ENCODE peak calls at places on chromosomes 13 and 19, in six cellular contexts. One of them, this sample, is unnamed.

GRCh38 chr19:6424190-6424938 is at the start of gene KHSRP:
- DNase-seq in CD8-positive, alpha-beta T cell: peak; percentile 38
- DNase-seq in AG04449: no peak
- DNase-seq in mammary epithelial cell: no peak
- DNase-seq in fibroblast of villous mesenchyme: no peak
- DNase-seq in fibroblast of pulmonary artery: no peak
- DNase-seq in this sample: no peak

GRCh38 chr19:55838906-55839305 is 2.6 kb downstream of the NLRP4 start:
- DNase-seq in CD8-positive, alpha-beta T cell: no peak
- DNase-seq in AG04449: no peak
- DNase-seq in mammary epithelial cell: no peak
- DNase-seq in fibroblast of villous mesenchyme: no peak
- DNase-seq in fibroblast of pulmonary artery: no peak
- DNase-seq in this sample: no peak

GRCh38 chr19:5983367-5983955 is 5.5 kb upstream of the RANBP3 start:
- DNase-seq in CD8-positive, alpha-beta T cell: no peak
- DNase-seq in AG04449: no peak
- DNase-seq in mammary epithelial cell: no peak
- DNase-seq in fibroblast of villous mesenchyme: peak; percentile 29
- DNase-seq in fibroblast of pulmonary artery: peak; percentile 54
- DNase-seq in this sample: no peak

GRCh38 chr19:48967346-48968178 is 2.5 kb downstream of the FTL start:
- DNase-seq in CD8-positive, alpha-beta T cell: no peak
- DNase-seq in AG04449: no peak
- DNase-seq in mammary epithelial cell: no peak
- DNase-seq in fibroblast of villous mesenchyme: peak; percentile 81
- DNase-seq in fibroblast of pulmonary artery: peak; percentile 90
- DNase-seq in this sample: peak; percentile 92

GRCh38 chr13:51844862-51845573 is at the start of gene TMEM272:
- DNase-seq in CD8-positive, alpha-beta T cell: peak; percentile 35
- DNase-seq in AG04449: no peak
- DNase-seq in mammary epithelial cell: no peak
- DNase-seq in fibroblast of villous mesenchyme: peak; percentile 28
- DNase-seq in fibroblast of pulmonary artery: peak; percentile 45
- DNase-seq in this sample: no peak

GRCh38 chr13:108917581-108917980 is 288.2 kb downstream of the MYO16 start:
- DNase-seq in CD8-positive, alpha-beta T cell: no peak
- DNase-seq in AG04449: peak; percentile 17
- DNase-seq in mammary epithelial cell: no peak
- DNase-seq in fibroblast of villous mesenchyme: peak; percentile 71
- DNase-seq in fibroblast of pulmonary artery: peak; percentile 49
- DNase-seq in this sample: no peak

GRCh38 chr19:57512845-57513244 is 13.1 kb downstream of the ZNF773 start:
- DNase-seq in CD8-positive, alpha-beta T cell: no peak
- DNase-seq in AG04449: no peak
- DNase-seq in mammary epithelial cell: no peak
- DNase-seq in fibroblast of villous mesenchyme: peak; percentile 18
- DNase-seq in fibroblast of pulmonary artery: peak; percentile 40
- DNase-seq in this sample: no peak

GRCh38 chr19:13781547-13781946 is 7.3 kb downstream of the C19orf53 start:
- DNase-seq in CD8-positive, alpha-beta T cell: no peak
- DNase-seq in AG04449: no peak
- DNase-seq in mammary epithelial cell: peak; percentile 63
- DNase-seq in fibroblast of villous mesenchyme: peak; percentile 86
- DNase-seq in fibroblast of pulmonary artery: peak; percentile 90
- DNase-seq in this sample: no peak

GRCh38 chr13:95319551-95320274 is 18.5 kb upstream of the ABCC4 start:
- DNase-seq in CD8-positive, alpha-beta T cell: no peak
- DNase-seq in AG04449: no peak
- DNase-seq in mammary epithelial cell: no peak
- DNase-seq in fibroblast of villous mesenchyme: no peak
- DNase-seq in fibroblast of pulmonary artery: peak; percentile 42
- DNase-seq in this sample: no peak

GRCh38 chr13:25762288-25762687 is 289.5 kb downstream of the SHISA2 start:
- DNase-seq in CD8-positive, alpha-beta T cell: no peak
- DNase-seq in AG04449: no peak
- DNase-seq in mammary epithelial cell: no peak
- DNase-seq in fibroblast of villous mesenchyme: no peak
- DNase-seq in fibroblast of pulmonary artery: no peak
- DNase-seq in this sample: no peak

GRCh38 chr13:107650081-107650701 is 565.1 kb downstream of the LIG4 start:
- DNase-seq in CD8-positive, alpha-beta T cell: no peak
- DNase-seq in AG04449: no peak
- DNase-seq in mammary epithelial cell: peak; percentile 1
- DNase-seq in fibroblast of villous mesenchyme: peak; percentile 66
- DNase-seq in fibroblast of pulmonary artery: peak; percentile 60
- DNase-seq in this sample: no peak

GRCh38 chr13:44044544-44045178 is 165.0 kb downstream of the LACC1 start:
- DNase-seq in CD8-positive, alpha-beta T cell: no peak
- DNase-seq in AG04449: no peak
- DNase-seq in mammary epithelial cell: no peak
- DNase-seq in fibroblast of villous mesenchyme: no peak
- DNase-seq in fibroblast of pulmonary artery: no peak
- DNase-seq in this sample: no peak

GRCh38 chr19:14027856-14028450 is at the start of gene RLN3:
- DNase-seq in CD8-positive, alpha-beta T cell: no peak
- DNase-seq in AG04449: no peak
- DNase-seq in mammary epithelial cell: no peak
- DNase-seq in fibroblast of villous mesenchyme: no peak
- DNase-seq in fibroblast of pulmonary artery: no peak
- DNase-seq in this sample: no peak

GRCh38 chr13:100508996-100509395 is 79.6 kb downstream of the GGACT start:
- DNase-seq in CD8-positive, alpha-beta T cell: no peak
- DNase-seq in AG04449: no peak
- DNase-seq in mammary epithelial cell: no peak
- DNase-seq in fibroblast of villous mesenchyme: peak; percentile 70
- DNase-seq in fibroblast of pulmonary artery: no peak
- DNase-seq in this sample: no peak

GRCh38 chr13:51223284-51224270 is 1.4 kb downstream of the FAM124A start:
- DNase-seq in CD8-positive, alpha-beta T cell: no peak
- DNase-seq in AG04449: no peak
- DNase-seq in mammary epithelial cell: no peak
- DNase-seq in fibroblast of villous mesenchyme: no peak
- DNase-seq in fibroblast of pulmonary artery: no peak
- DNase-seq in this sample: no peak

GRCh38 chr19:7636691-7637373 is at the start of gene STXBP2:
- DNase-seq in CD8-positive, alpha-beta T cell: peak; percentile 92
- DNase-seq in AG04449: no peak
- DNase-seq in mammary epithelial cell: peak; percentile 73
- DNase-seq in fibroblast of villous mesenchyme: peak; percentile 48
- DNase-seq in fibroblast of pulmonary artery: peak; percentile 42
- DNase-seq in this sample: peak; percentile 84

GRCh38 chr19:11563530-11563929 is 4.5 kb upstream of the ELOF1 start:
- DNase-seq in CD8-positive, alpha-beta T cell: no peak
- DNase-seq in AG04449: no peak
- DNase-seq in mammary epithelial cell: no peak
- DNase-seq in fibroblast of villous mesenchyme: no peak
- DNase-seq in fibroblast of pulmonary artery: no peak
- DNase-seq in this sample: no peak

GRCh38 chr19:11556634-11557420 is 2.2 kb downstream of the ELOF1 start:
- DNase-seq in CD8-positive, alpha-beta T cell: no peak
- DNase-seq in AG04449: no peak
- DNase-seq in mammary epithelial cell: no peak
- DNase-seq in fibroblast of villous mesenchyme: no peak
- DNase-seq in fibroblast of pulmonary artery: no peak
- DNase-seq in this sample: no peak

GRCh38 chr19:11555246-11555645 is 3.8 kb downstream of the ELOF1 start:
- DNase-seq in CD8-positive, alpha-beta T cell: no peak
- DNase-seq in AG04449: no peak
- DNase-seq in mammary epithelial cell: no peak
- DNase-seq in fibroblast of villous mesenchyme: no peak
- DNase-seq in fibroblast of pulmonary artery: no peak
- DNase-seq in this sample: no peak

GRCh38 chr19:11560404-11560988 is 1.5 kb upstream of the ELOF1 start:
- DNase-seq in CD8-positive, alpha-beta T cell: peak; percentile 68
- DNase-seq in AG04449: no peak
- DNase-seq in mammary epithelial cell: peak; percentile 39
- DNase-seq in fibroblast of villous mesenchyme: peak; percentile 76
- DNase-seq in fibroblast of pulmonary artery: peak; percentile 80
- DNase-seq in this sample: peak; percentile 69

GRCh38 chr19:11558881-11559828 is at the start of gene ELOF1:
- DNase-seq in CD8-positive, alpha-beta T cell: peak; percentile 97
- DNase-seq in AG04449: peak; percentile 79
- DNase-seq in mammary epithelial cell: peak; percentile 97
- DNase-seq in fibroblast of villous mesenchyme: peak; percentile 98
- DNase-seq in fibroblast of pulmonary artery: peak; percentile 98
- DNase-seq in this sample: peak; percentile 98
- TF ChIP-seq CTCF in CD8-positive, alpha-beta T cell: no peak
- TF ChIP-seq CTCF in AG04449: peak; percentile 37
- TF ChIP-seq CTCF in mammary epithelial cell: no peak
- TF ChIP-seq CTCF in fibroblast of villous mesenchyme: peak; percentile 39
- TF ChIP-seq CTCF in fibroblast of pulmonary artery: peak; percentile 15
- TF ChIP-seq CTCF in this sample: no peak

DNA sequence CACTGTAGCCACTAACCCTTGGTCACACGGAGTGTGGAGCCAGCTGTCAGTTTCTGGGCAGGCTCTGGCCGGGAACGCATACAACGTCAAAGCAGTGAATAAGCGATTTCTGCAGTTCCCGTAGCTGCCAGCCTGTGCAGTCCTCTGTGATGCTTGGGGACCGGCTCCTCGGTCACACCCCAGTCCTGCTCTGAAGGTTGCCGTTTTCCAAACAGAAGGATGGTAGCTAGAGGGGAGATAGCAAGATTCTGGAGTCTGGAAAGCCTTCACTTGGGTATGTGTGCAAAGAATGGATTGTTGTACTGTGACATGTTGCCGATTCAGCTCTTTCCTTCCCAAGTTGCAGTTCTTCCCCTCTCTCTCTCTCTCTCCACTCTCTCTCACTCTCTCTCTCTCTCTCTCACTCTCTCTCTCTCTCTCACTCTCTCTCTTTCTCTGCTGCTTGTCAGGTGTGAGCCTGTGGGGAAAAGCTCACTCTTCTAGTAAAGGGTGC is 38.7 kb upstream of the C1QTNF9 start:
- DNase-seq in CD8-positive, alpha-beta T cell: peak; percentile 70
- DNase-seq in AG04449: no peak
- DNase-seq in mammary epithelial cell: peak; percentile 28
- DNase-seq in fibroblast of villous mesenchyme: peak; percentile 64
- DNase-seq in fibroblast of pulmonary artery: peak; percentile 47
- DNase-seq in this sample: peak; percentile 85
- TF ChIP-seq CTCF in CD8-positive, alpha-beta T cell: no peak
- TF ChIP-seq CTCF in AG04449: no peak
- TF ChIP-seq CTCF in mammary epithelial cell: no peak
- TF ChIP-seq CTCF in fibroblast of villous mesenchyme: no peak
- TF ChIP-seq CTCF in fibroblast of pulmonary artery: no peak
- TF ChIP-seq CTCF in this sample: no peak

DNA sequence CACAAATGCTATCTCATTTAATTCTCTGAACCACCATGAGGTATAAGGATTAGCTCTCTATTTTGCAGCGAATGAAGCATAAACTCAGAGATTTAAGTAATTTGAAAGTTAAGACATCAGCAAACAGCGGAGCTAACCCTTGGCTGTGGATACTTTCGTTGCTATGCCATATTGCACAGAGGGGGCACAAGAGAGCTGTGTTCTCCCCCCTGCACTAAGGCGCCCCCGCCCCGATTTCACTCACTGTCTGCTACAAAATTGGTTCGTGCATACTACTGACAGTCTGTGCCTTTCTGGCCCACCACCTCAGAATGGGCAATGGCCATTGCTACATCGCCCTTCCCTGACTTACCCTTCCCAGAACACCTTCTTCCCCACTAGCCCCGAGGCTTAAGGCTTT is 105.7 kb upstream of the OBI1 start:
- DNase-seq in CD8-positive, alpha-beta T cell: no peak
- DNase-seq in AG04449: no peak
- DNase-seq in mammary epithelial cell: no peak
- DNase-seq in fibroblast of villous mesenchyme: no peak
- DNase-seq in fibroblast of pulmonary artery: no peak
- DNase-seq in this sample: no peak
- TF ChIP-seq CTCF in CD8-positive, alpha-beta T cell: no peak
- TF ChIP-seq CTCF in AG04449: no peak
- TF ChIP-seq CTCF in mammary epithelial cell: no peak
- TF ChIP-seq CTCF in fibroblast of villous mesenchyme: no peak
- TF ChIP-seq CTCF in fibroblast of pulmonary artery: no peak
- TF ChIP-seq CTCF in this sample: no peak

GRCh38 chr19:50909240-50910070 is 1.7 kb downstream of the KLK4 start:
- DNase-seq in CD8-positive, alpha-beta T cell: no peak
- DNase-seq in AG04449: no peak
- DNase-seq in mammary epithelial cell: peak; percentile 39
- DNase-seq in fibroblast of villous mesenchyme: no peak
- DNase-seq in fibroblast of pulmonary artery: peak; percentile 13
- DNase-seq in this sample: no peak

GRCh38 chr19:50908311-50908710 is 2.9 kb downstream of the KLK4 start:
- DNase-seq in CD8-positive, alpha-beta T cell: no peak
- DNase-seq in AG04449: no peak
- DNase-seq in mammary epithelial cell: no peak
- DNase-seq in fibroblast of villous mesenchyme: no peak
- DNase-seq in fibroblast of pulmonary artery: no peak
- DNase-seq in this sample: no peak

GRCh38 chr19:50902640-50903039 is 8.6 kb downstream of the KLK4 start:
- DNase-seq in CD8-positive, alpha-beta T cell: no peak
- DNase-seq in AG04449: no peak
- DNase-seq in mammary epithelial cell: no peak
- DNase-seq in fibroblast of villous mesenchyme: no peak
- DNase-seq in fibroblast of pulmonary artery: no peak
- DNase-seq in this sample: no peak

GRCh38 chr19:50910722-50911121 is 473 bp downstream of the KLK4 start:
- DNase-seq in CD8-positive, alpha-beta T cell: no peak
- DNase-seq in AG04449: no peak
- DNase-seq in mammary epithelial cell: no peak
- DNase-seq in fibroblast of villous mesenchyme: no peak
- DNase-seq in fibroblast of pulmonary artery: no peak
- DNase-seq in this sample: no peak

DNA sequence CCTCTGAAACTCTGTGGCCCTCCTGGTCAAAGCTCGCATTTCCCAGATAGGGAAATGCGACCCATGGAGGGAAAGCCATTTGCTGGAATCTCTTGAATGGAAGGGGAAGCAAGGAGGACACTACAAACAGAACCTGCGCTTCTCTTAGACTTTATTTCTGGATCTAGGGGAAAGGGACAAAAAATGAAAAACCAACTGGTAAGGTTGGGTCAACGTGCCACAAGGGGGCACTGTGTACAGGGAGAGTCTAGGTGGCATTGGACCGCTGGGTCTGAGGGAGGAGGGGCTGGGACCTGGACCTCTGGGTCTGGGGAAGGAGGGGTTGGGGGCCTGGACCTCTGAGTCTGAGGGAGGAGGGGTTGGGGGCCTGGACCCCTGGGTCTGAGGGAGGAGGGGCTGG is 5.0 kb downstream of the KLK4 start:
- DNase-seq in CD8-positive, alpha-beta T cell: no peak
- DNase-seq in AG04449: no peak
- DNase-seq in mammary epithelial cell: no peak
- DNase-seq in fibroblast of villous mesenchyme: no peak
- DNase-seq in fibroblast of pulmonary artery: peak; percentile 21
- DNase-seq in this sample: no peak
- TF ChIP-seq CTCF in CD8-positive, alpha-beta T cell: no peak
- TF ChIP-seq CTCF in AG04449: peak; percentile 26
- TF ChIP-seq CTCF in mammary epithelial cell: peak; percentile 75
- TF ChIP-seq CTCF in fibroblast of villous mesenchyme: peak; percentile 37
- TF ChIP-seq CTCF in fibroblast of pulmonary artery: peak; percentile 61
- TF ChIP-seq CTCF in this sample: peak; percentile 36

DNA sequence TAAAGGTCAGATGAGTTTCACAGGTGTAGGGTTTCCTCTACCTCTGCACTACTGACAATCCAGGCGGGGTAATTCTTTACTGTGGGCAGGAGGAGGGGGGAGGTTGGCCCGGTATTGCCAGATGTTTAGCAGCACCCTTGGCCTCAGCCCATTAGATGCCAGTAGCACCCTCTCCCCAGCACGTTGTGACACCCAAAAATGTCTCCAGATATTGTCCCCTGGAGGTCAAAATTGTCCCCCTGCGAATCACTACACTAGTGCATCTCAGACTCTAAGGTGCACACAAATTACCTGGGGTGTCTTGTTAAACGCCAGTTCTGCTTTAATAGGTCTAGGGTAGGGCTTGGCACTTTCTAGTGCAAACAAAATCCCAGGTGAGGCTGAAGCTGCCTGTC is 3.4 kb upstream of the UBAC2 start:
- DNase-seq in CD8-positive, alpha-beta T cell: peak; percentile 51
- DNase-seq in AG04449: no peak
- DNase-seq in mammary epithelial cell: no peak
- DNase-seq in fibroblast of villous mesenchyme: no peak
- DNase-seq in fibroblast of pulmonary artery: no peak
- DNase-seq in this sample: no peak
- TF ChIP-seq CTCF in CD8-positive, alpha-beta T cell: no peak
- TF ChIP-seq CTCF in AG04449: no peak
- TF ChIP-seq CTCF in mammary epithelial cell: no peak
- TF ChIP-seq CTCF in fibroblast of villous mesenchyme: no peak
- TF ChIP-seq CTCF in fibroblast of pulmonary artery: no peak
- TF ChIP-seq CTCF in this sample: no peak

This sample was measured in CD14-positive monocyte.